ENCODE peak calls at places on chromosomes 16 and 17, in four cellular contexts. One of them, this sample, is unnamed.

GRCh38 chr17:30717290-30718098 is 107.0 kb downstream of the CRLF3 start:
- DNase-seq in tibial artery: no peak
- DNase-seq in sigmoid colon: peak
- DNase-seq in left lung: peak
- DNase-seq in this sample: peak

GRCh38 chr16:20669691-20670090 is 27.8 kb downstream of the ACSM1 start:
- DNase-seq in tibial artery: no peak
- DNase-seq in sigmoid colon: no peak
- DNase-seq in left lung: no peak
- DNase-seq in this sample: no peak

GRCh38 chr16:8753411-8754054 is 43.9 kb downstream of the TMEM186 start:
- DNase-seq in tibial artery: no peak
- DNase-seq in sigmoid colon: peak
- DNase-seq in left lung: no peak
- DNase-seq in this sample: no peak

GRCh38 chr16:27216297-27216885 is 13.1 kb downstream of the KDM8 start:
- DNase-seq in tibial artery: no peak
- DNase-seq in sigmoid colon: no peak
- DNase-seq in left lung: no peak
- DNase-seq in this sample: no peak

GRCh38 chr16:27169511-27170071 is 33.7 kb upstream of the KDM8 start:
- DNase-seq in tibial artery: no peak
- DNase-seq in sigmoid colon: no peak
- DNase-seq in left lung: no peak
- DNase-seq in this sample: no peak

GRCh38 chr17:3815122-3815521 is 14.1 kb upstream of the ITGAE start:
- DNase-seq in tibial artery: no peak
- DNase-seq in sigmoid colon: no peak
- DNase-seq in left lung: no peak
- DNase-seq in this sample: no peak

GRCh38 chr16:19748389-19749110 is 30.5 kb downstream of the IQCK start:
- DNase-seq in tibial artery: no peak
- DNase-seq in sigmoid colon: no peak
- DNase-seq in left lung: no peak
- DNase-seq in this sample: no peak

GRCh38 chr17:72378414-72379395 is 257.9 kb downstream of the SOX9 start:
- DNase-seq in tibial artery: no peak
- DNase-seq in sigmoid colon: no peak
- DNase-seq in left lung: no peak
- DNase-seq in this sample: no peak

GRCh38 chr16:57187508-57187854 is 1.4 kb downstream of the RSPRY1 start:
- DNase-seq in tibial artery: no peak
- DNase-seq in sigmoid colon: no peak
- DNase-seq in left lung: no peak
- DNase-seq in this sample: no peak

GRCh38 chr17:68719431-68719830 is 118.3 kb upstream of the FAM20A start:
- DNase-seq in tibial artery: no peak
- DNase-seq in sigmoid colon: no peak
- DNase-seq in left lung: no peak
- DNase-seq in this sample: no peak

GRCh38 chr17:17443173-17443572 is 33.6 kb upstream of the MED9 start:
- DNase-seq in tibial artery: no peak
- DNase-seq in sigmoid colon: no peak
- DNase-seq in left lung: no peak
- DNase-seq in this sample: no peak
- H3K4me3 ChIP-seq in tibial artery: no peak
- H3K4me3 ChIP-seq in sigmoid colon: no peak
- H3K4me3 ChIP-seq in left lung: no peak
- H3K4me3 ChIP-seq in this sample: no peak

GRCh38 chr16:67148656-67149275 is 2.0 kb downstream of the B3GNT9 start:
- DNase-seq in tibial artery: no peak
- DNase-seq in sigmoid colon: no peak
- DNase-seq in left lung: no peak
- DNase-seq in this sample: no peak
- H3K4me3 ChIP-seq in tibial artery: no peak
- H3K4me3 ChIP-seq in sigmoid colon: no peak
- H3K4me3 ChIP-seq in left lung: no peak
- H3K4me3 ChIP-seq in this sample: no peak

GRCh38 chr16:12613992-12614661 is 189.6 kb downstream of the CPPED1 start:
- DNase-seq in tibial artery: no peak
- DNase-seq in sigmoid colon: no peak
- DNase-seq in left lung: no peak
- DNase-seq in this sample: no peak

GRCh38 chr16:12613131-12613991 is 190.3 kb downstream of the CPPED1 start:
- DNase-seq in tibial artery: no peak
- DNase-seq in sigmoid colon: no peak
- DNase-seq in left lung: no peak
- DNase-seq in this sample: no peak

GRCh38 chr16:12612598-12613101 is 191.0 kb downstream of the CPPED1 start:
- DNase-seq in tibial artery: no peak
- DNase-seq in sigmoid colon: no peak
- DNase-seq in left lung: no peak
- DNase-seq in this sample: no peak

GRCh38 chr16:12617401-12617819 is 186.3 kb downstream of the CPPED1 start:
- DNase-seq in tibial artery: no peak
- DNase-seq in sigmoid colon: no peak
- DNase-seq in left lung: no peak
- DNase-seq in this sample: no peak

GRCh38 chr16:12614662-12615278 is 188.9 kb downstream of the CPPED1 start:
- DNase-seq in tibial artery: no peak
- DNase-seq in sigmoid colon: no peak
- DNase-seq in left lung: no peak
- DNase-seq in this sample: no peak
- H3K4me3 ChIP-seq in tibial artery: no peak
- H3K4me3 ChIP-seq in sigmoid colon: no peak
- H3K4me3 ChIP-seq in left lung: no peak
- H3K4me3 ChIP-seq in this sample: no peak

DNA sequence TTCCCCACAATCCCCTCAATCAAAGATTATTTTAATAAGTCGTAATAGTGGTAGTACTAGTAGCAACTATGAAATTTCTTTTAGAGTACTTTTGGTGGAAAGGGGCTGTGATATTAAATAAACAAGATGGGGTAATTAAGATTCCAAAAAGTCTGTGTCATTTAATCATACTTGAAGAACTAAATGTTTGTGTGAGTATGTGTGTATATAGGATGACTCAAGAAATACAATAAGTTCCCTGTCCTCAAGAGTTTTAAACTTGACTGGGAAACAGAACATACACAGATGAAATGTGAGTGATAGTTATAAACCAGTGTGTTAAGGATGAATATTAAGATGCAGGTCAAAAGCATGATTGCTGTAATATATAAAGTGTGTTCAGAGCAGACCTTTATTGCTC is 2.3 kb downstream of the ALDH3A2 start:
- DNase-seq in tibial artery: no peak
- DNase-seq in sigmoid colon: no peak
- DNase-seq in left lung: no peak
- DNase-seq in this sample: no peak
- H3K4me3 ChIP-seq in tibial artery: peak
- H3K4me3 ChIP-seq in sigmoid colon: no peak
- H3K4me3 ChIP-seq in left lung: no peak
- H3K4me3 ChIP-seq in this sample: peak

GRCh38 chr17:82702161-82702932 is 3.8 kb upstream of the RAB40B start:
- DNase-seq in tibial artery: no peak
- DNase-seq in sigmoid colon: no peak
- DNase-seq in left lung: peak
- DNase-seq in this sample: no peak

GRCh38 chr17:82705756-82706155 is 7.3 kb upstream of the RAB40B start:
- DNase-seq in tibial artery: no peak
- DNase-seq in sigmoid colon: no peak
- DNase-seq in left lung: no peak
- DNase-seq in this sample: no peak

GRCh38 chr17:82703036-82703745 is 4.7 kb upstream of the RAB40B start:
- DNase-seq in tibial artery: no peak
- DNase-seq in sigmoid colon: no peak
- DNase-seq in left lung: peak
- DNase-seq in this sample: no peak

GRCh38 chr17:82703935-82704865 is 5.7 kb upstream of the RAB40B start:
- DNase-seq in tibial artery: no peak
- DNase-seq in sigmoid colon: no peak
- DNase-seq in left lung: peak
- DNase-seq in this sample: no peak

GRCh38 chr17:82704886-82705285 is 6.4 kb upstream of the RAB40B start:
- DNase-seq in tibial artery: no peak
- DNase-seq in sigmoid colon: no peak
- DNase-seq in left lung: no peak
- DNase-seq in this sample: no peak
- H3K4me3 ChIP-seq in tibial artery: no peak
- H3K4me3 ChIP-seq in sigmoid colon: no peak
- H3K4me3 ChIP-seq in left lung: no peak
- H3K4me3 ChIP-seq in this sample: no peak

DNA sequence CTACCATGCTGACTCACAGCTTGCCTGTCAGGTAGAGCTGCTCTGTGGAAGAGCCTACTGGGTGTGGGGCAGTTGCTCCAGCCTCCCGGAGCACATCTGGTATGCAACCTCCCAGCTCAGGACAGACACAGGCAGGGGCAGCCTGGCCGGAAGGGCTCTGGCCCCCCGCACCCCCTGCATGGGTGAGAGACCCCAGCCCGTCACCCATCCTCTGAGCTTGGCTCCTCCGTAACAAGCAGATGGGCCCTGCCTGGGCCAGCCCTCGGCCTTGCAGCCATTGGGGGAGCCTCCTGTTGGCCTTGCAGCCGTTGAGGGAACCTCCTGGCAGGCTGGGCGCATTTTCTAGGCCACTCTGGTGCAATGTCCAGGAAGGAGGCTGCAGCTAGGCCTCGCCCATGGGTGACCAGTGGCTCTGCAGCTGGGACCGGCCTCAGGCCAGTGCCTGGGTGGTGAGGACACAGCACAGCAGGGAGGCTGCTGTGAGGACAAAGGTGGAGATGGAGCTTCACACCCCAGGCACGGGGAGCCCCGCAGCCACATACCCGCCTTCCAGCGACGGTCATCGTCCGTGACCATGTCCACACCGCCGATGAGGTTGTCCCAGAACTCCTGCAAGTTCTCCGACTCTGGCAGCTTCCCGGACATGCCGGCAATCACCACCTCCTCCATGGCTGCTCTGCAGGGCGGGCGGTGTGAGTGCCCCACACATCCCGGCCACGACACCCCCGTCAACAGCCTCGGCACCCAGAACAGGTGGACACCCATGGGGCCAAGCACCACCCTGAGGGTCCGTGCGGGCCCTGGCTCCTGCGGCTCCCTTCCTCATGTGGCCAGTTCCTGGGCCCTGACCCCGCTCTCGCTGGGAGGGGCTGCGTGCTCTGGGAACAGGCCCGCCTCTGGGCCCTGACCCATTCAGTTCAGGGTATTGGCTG is 2.0 kb downstream of the FASN start:
- DNase-seq in tibial artery: no peak
- DNase-seq in sigmoid colon: no peak
- DNase-seq in left lung: no peak
- DNase-seq in this sample: no peak
- H3K4me3 ChIP-seq in tibial artery: peak
- H3K4me3 ChIP-seq in sigmoid colon: peak
- H3K4me3 ChIP-seq in left lung: peak
- H3K4me3 ChIP-seq in this sample: peak

DNA sequence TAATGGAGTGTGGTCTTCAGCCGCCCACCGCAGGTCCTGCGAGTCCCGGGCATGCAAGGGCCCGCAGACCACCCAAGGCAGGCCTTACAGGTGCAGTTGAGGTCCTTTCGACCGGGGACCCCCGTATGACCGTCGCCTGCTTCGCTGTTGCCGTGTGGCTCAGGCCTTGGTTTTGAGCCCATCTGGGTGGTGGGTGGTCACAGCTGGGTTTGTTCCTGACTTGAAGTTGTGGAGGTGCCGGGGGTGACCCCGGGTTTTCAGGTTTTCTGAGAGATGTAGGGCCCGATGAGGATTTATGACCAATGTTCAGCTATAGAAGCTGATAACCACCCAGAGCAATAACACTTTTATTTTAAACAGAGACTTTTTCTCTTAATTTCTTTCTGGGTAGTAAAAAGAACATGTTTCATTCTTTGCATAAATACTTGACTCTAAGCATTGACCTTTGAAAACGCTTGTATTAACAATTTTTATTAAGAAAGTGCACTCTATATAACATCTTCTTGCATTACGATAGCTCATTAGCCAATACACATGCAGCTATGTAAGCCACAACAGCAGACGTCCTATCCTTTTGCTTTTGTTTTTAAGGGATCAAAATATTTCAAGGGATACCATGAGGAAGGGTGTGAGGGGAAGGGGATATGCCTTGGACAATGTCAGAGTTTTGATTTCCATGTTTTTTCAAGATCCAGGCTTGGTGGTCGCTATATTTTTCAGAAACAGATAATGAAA is 1.9 kb downstream of the FOXL1 start:
- DNase-seq in tibial artery: no peak
- DNase-seq in sigmoid colon: no peak
- DNase-seq in left lung: no peak
- DNase-seq in this sample: no peak
- H3K4me3 ChIP-seq in tibial artery: peak
- H3K4me3 ChIP-seq in sigmoid colon: no peak
- H3K4me3 ChIP-seq in left lung: no peak
- H3K4me3 ChIP-seq in this sample: no peak

GRCh38 chr17:40069751-40070643 is 7.2 kb downstream of the THRA start:
- DNase-seq in tibial artery: no peak
- DNase-seq in sigmoid colon: peak
- DNase-seq in left lung: no peak
- DNase-seq in this sample: no peak
- H3K4me3 ChIP-seq in tibial artery: peak
- H3K4me3 ChIP-seq in sigmoid colon: peak
- H3K4me3 ChIP-seq in left lung: no peak
- H3K4me3 ChIP-seq in this sample: peak

GRCh38 chr17:79728169-79728907 is 2.4 kb upstream of the ENPP7 start:
- DNase-seq in tibial artery: peak
- DNase-seq in sigmoid colon: peak
- DNase-seq in left lung: no peak
- DNase-seq in this sample: peak

GRCh38 chr17:79730769-79731483 is at the start of gene ENPP7:
- DNase-seq in tibial artery: no peak
- DNase-seq in sigmoid colon: no peak
- DNase-seq in left lung: no peak
- DNase-seq in this sample: no peak

GRCh38 chr17:79729761-79730160 is 982 bp upstream of the ENPP7 start:
- DNase-seq in tibial artery: no peak
- DNase-seq in sigmoid colon: no peak
- DNase-seq in left lung: no peak
- DNase-seq in this sample: no peak

GRCh38 chr17:79730437-79730768 is 340 bp upstream of the ENPP7 start:
- DNase-seq in tibial artery: no peak
- DNase-seq in sigmoid colon: no peak
- DNase-seq in left lung: no peak
- DNase-seq in this sample: no peak

GRCh38 chr17:79728908-79729471 is 1.8 kb upstream of the ENPP7 start:
- DNase-seq in tibial artery: no peak
- DNase-seq in sigmoid colon: no peak
- DNase-seq in left lung: no peak
- DNase-seq in this sample: no peak
- H3K4me3 ChIP-seq in tibial artery: peak
- H3K4me3 ChIP-seq in sigmoid colon: peak
- H3K4me3 ChIP-seq in left lung: no peak
- H3K4me3 ChIP-seq in this sample: peak

This sample was measured in upper lobe of right lung.